ENCODE peak calls at places on chromosomes 2 and 18, in seven cellular contexts. E is ELR, L is NCI-H1105, G is T-helper 1 cell, F is GM20000, K is hypothalamus, C is NCI-H1694 treated with DMSO at 0.1 percent for 48 hours. Q is an unnamed sample.

GRCh38 chr18:22132763-22133162 is 36.6 kb upstream of the GATA6 start:
- DNase-seq in E (no peak), L (no peak), G (no peak), F (no peak), K (no peak), C (no peak), Q (no peak)

GRCh38 chr2:212495076-212495475 is 43.5 kb downstream of the ERBB4 start:
- DNase-seq in E (no peak), L (no peak), G (no peak), F (no peak), K (no peak), C (no peak), Q (no peak)

GRCh38 chr2:191691016-191691725 is 13.2 kb downstream of the NABP1 start:
- DNase-seq in E (peak; percentile 89), L (no peak), G (peak; percentile 34), F (peak; percentile 70), K (no peak), C (peak; percentile 71), Q (no peak)

GRCh38 chr2:80242355-80242910 is 62.1 kb downstream of the LRRTM1 start:
- DNase-seq in E (no peak), L (no peak), G (no peak), F (no peak), K (no peak), C (no peak), Q (no peak)

GRCh38 chr2:17533546-17533945 is 7.0 kb upstream of the VSNL1 start:
- DNase-seq in E (no peak), L (no peak), G (no peak), F (no peak), K (no peak), C (no peak), Q (no peak)

GRCh38 chr2:99481941-99482340 is 7.9 kb downstream of the REV1 start:
- DNase-seq in E (peak; percentile 17), L (no peak), G (no peak), F (no peak), K (no peak), C (no peak), Q (no peak)

GRCh38 chr2:62999905-63000304 is 50.7 kb upstream of the OTX1 start:
- DNase-seq in E (peak; percentile 19), L (no peak), G (no peak), F (no peak), K (no peak), C (no peak), Q (no peak)

GRCh38 chr2:16425462-16426336 is 239.9 kb downstream of the CYRIA start:
- DNase-seq in E (no peak), L (peak; percentile 8), G (no peak), F (no peak), K (no peak), C (no peak), Q (no peak)

GRCh38 chr2:215356948-215357461 is 45.1 kb downstream of the ATIC start:
- DNase-seq in E (no peak), L (no peak), G (no peak), F (no peak), K (no peak), C (no peak), Q (no peak)

GRCh38 chr2:85784474-85784986 is 30.7 kb downstream of the ATOH8 start:
- DNase-seq in E (no peak), L (no peak), G (no peak), F (no peak), K (no peak), C (no peak), Q (no peak)

GRCh38 chr2:63827749-63828148 is 13.9 kb upstream of the UGP2 start:
- DNase-seq in E (peak; percentile 84), L (no peak), G (no peak), F (no peak), K (no peak), C (no peak), Q (no peak)

GRCh38 chr18:59899298-59900221 is at the start of gene PMAIP1:
- DNase-seq in E (peak; percentile 95), L (peak; percentile 95), G (peak; percentile 85), F (peak; percentile 95), K (peak; percentile 56), C (peak; percentile 64), Q (no peak)

GRCh38 chr2:127640082-127641072 is 5.6 kb upstream of the GPR17 start:
- DNase-seq in E (peak; percentile 37), L (no peak), G (no peak), F (peak; percentile 76), K (no peak), C (peak; percentile 22), Q (no peak)

GRCh38 chr2:218282173-218282991 is 9.9 kb downstream of the TMBIM1 start:
- DNase-seq in E (no peak), L (no peak), G (no peak), F (no peak), K (peak; percentile 72), C (no peak), Q (peak; percentile 54)

GRCh38 chr2:217741381-217741955 is 261.3 kb downstream of the TNS1 start:
- DNase-seq in E (no peak), L (no peak), G (no peak), F (no peak), K (no peak), C (no peak), Q (no peak)

GRCh38 chr2:601806-602455 is 75.3 kb downstream of the TMEM18 start:
- DNase-seq in E (no peak), L (no peak), G (no peak), F (no peak), K (no peak), C (no peak), Q (no peak)

GRCh38 chr2:85560812-85561279 is 447 bp downstream of the GGCX start:
- DNase-seq in E (no peak), L (no peak), G (no peak), F (no peak), K (no peak), C (no peak), Q (no peak)

GRCh38 chr18:49767111-49768050 is 46.0 kb downstream of the ACAA2 start:
- DNase-seq in E (no peak), L (no peak), G (no peak), F (no peak), K (no peak), C (no peak), Q (no peak)

GRCh38 chr18:5468394-5468793 is 75.4 kb downstream of the EPB41L3 start:
- DNase-seq in E (no peak), L (no peak), G (no peak), F (no peak), K (no peak), C (no peak), Q (no peak)

GRCh38 chr2:37377187-37377532 is 32.7 kb downstream of the QPCT start:
- DNase-seq in E (peak; percentile 60), L (no peak), G (no peak), F (no peak), K (no peak), C (no peak), Q (no peak)

Q was measured in caudate nucleus.